ENCODE peak calls at places on chromosomes 5 and 9, in four cellular contexts. L is MM.1S, E is keratinocyte, Q is HepG2. V is an unnamed sample. For H3K9me3, the result is how much of the 10 kb centered on the place peaks cover.

GRCh38 chr5:173806270-173807035 is 81.7 kb upstream of the CPEB4 start:
- DNase-seq in Q (peak), E (no peak), L (no peak), V (no peak)

GRCh38 chr9:116605904-116606341 is 81.2 kb upstream of the TRIM32 start:
- DNase-seq in Q (no peak), E (no peak), L (no peak), V (no peak)

GRCh38 chr9:83116026-83116425 is 53.1 kb upstream of the RASEF start:
- DNase-seq in L (no peak), E (no peak), Q (no peak), V (no peak)

GRCh38 chr9:125763373-125763772 is 16.2 kb downstream of the PBX3 start:
- DNase-seq in L (no peak), Q (peak), E (peak), V (no peak)

GRCh38 chr9:92770005-92770995 is 5.7 kb upstream of the BICD2 start:
- DNase-seq in E (peak), L (no peak), Q (peak), V (no peak)

GRCh38 chr9:75649060-75649459 is 241.4 kb upstream of the PCSK5 start:
- DNase-seq in L (no peak), Q (no peak), E (no peak), V (no peak)

GRCh38 chr5:126872558-126873349 is 95.8 kb downstream of the LMNB1 start:
- DNase-seq in L (no peak), Q (no peak), E (no peak), V (no peak)

GRCh38 chr5:154612666-154613065 is 134.6 kb upstream of the HAND1 start:
- DNase-seq in Q (no peak), E (no peak), L (no peak), V (no peak)

GRCh38 chr5:14322437-14323187 is 179.5 kb downstream of the TRIO start:
- DNase-seq in Q (no peak), E (no peak), L (no peak), V (no peak)

GRCh38 chr5:139862313-139862712 is 66.7 kb downstream of the PSD2 start:
- DNase-seq in E (no peak), Q (no peak), L (no peak), V (no peak)

GRCh38 chr9:112496074-112496722 is 9.6 kb downstream of the KIAA1958 start:
- DNase-seq in E (no peak), L (no peak), Q (peak), V (no peak)
- H3K9me3 ChIP-seq in E (under half), L (under half), Q (under half), V (under half)

GRCh38 chr9:129708799-129709198 is 43.4 kb downstream of the PRRX2 start:
- DNase-seq in E (no peak), Q (no peak), L (no peak), V (no peak)
- H3K4me3 ChIP-seq in E (no peak), Q (no peak), L (no peak), V (no peak)

DNA sequence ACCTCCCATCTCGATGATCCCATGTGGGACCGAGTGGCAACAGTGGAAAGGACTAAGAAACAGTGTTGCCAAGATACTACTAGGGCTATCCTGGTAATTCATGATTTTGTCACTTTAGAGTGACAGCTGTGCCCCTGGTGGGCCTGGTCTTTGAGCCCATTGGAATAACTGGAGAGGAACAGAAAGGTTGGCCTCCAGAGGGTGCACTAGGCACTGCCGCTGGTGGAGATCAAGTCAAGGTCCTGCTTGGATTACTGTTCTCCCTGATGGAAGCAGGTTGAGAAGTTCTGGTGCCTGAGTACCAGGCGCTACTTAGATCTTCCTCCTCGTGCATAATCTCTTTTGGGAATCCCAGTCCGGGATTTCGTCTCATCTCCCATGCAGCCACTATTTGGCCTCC is 129.6 kb downstream of the SEC61B start:
- DNase-seq in L (no peak), Q (no peak), E (no peak), V (no peak)
- TF ChIP-seq CTCF in L (no peak), Q (peak), E (no peak), V (no peak)

GRCh38 chr5:179120421-179120861 is 60.3 kb downstream of the ZNF354C start:
- DNase-seq in L (no peak), E (no peak), Q (no peak), V (no peak)
- H3K9me3 ChIP-seq in L (under half), E (under half), Q (under half), V (under half)

GRCh38 chr9:87336914-87337333 is 160.7 kb upstream of the DAPK1 start:
- DNase-seq in Q (peak), L (peak), E (peak), V (no peak)

GRCh38 chr9:87338075-87338989 is 159.3 kb upstream of the DAPK1 start:
- DNase-seq in E (no peak), L (no peak), Q (no peak), V (no peak)

GRCh38 chr9:87336407-87336806 is 161.3 kb upstream of the DAPK1 start:
- DNase-seq in Q (peak), L (no peak), E (no peak), V (no peak)

GRCh38 chr9:87340391-87340790 is 157.3 kb upstream of the DAPK1 start:
- DNase-seq in E (no peak), Q (no peak), L (no peak), V (no peak)

DNA sequence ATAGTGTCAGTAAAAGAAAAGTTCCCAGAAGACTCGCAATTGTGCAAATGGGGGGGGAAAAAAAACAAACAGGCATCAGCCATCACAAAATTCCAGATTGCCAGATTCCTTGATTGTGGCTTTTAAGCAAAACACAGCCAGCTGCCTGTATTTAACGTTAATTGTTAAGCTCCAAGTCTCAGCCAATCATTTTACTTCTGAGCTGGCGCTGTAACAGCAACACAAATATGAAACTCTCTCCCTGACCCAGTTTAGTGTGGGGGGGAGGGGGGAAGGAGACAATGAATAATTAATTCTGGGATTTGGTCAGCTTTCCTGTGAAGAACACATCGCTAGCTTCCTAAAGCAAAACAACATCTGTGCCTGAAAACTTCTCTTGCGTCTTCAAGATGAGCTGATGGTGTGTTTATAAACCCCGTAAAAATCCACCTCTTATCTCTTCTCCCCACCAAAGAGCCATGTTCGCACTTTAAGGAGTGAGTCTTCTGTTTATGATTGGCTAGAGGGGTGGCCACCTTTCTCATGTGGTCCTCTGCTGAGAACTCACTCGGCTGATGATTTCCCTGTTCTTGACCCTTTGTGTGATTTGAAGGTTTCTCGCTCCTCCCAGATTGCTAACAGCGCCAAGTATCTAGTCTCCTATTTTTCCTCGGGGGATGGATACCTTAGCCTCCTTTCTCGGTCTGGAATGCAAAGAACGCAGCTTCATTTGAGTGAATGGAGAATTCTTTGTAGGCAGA is 160.2 kb upstream of the DAPK1 start:
- DNase-seq in E (peak), L (no peak), Q (no peak), V (no peak)
- H3K4me3 ChIP-seq in E (peak), L (peak), Q (peak), V (peak)